ENCODE peak calls at places on chromosomes 4 and X, in ten cellular contexts. One of them, this sample, is unnamed.

GRCh38 chrX:15465896-15466651 is 27.1 kb downstream of the PIR start:
- DNase-seq in stomach: no peak
- DNase-seq in GM20000: no peak
- DNase-seq in nephron progenitor cell: no peak
- DNase-seq in foreskin keratinocyte: no peak
- DNase-seq in RWPE1: no peak
- DNase-seq in HCT116: no peak
- DNase-seq in AG10803: peak
- DNase-seq in heart right ventricle: no peak
- DNase-seq in left ventricle myocardium inferior: no peak
- DNase-seq in this sample: no peak

GRCh38 chrX:46626566-46626965 is 53.0 kb downstream of the CHST7 start:
- DNase-seq in foreskin keratinocyte: no peak
- DNase-seq in left ventricle myocardium inferior: no peak
- DNase-seq in stomach: no peak
- DNase-seq in HCT116: no peak
- DNase-seq in GM20000: no peak
- DNase-seq in RWPE1: no peak
- DNase-seq in nephron progenitor cell: no peak
- DNase-seq in AG10803: no peak
- DNase-seq in heart right ventricle: no peak
- DNase-seq in this sample: no peak

GRCh38 chr4:183444953-183445543 is 612 bp downstream of the CDKN2AIP start:
- DNase-seq in RWPE1: peak
- DNase-seq in stomach: peak
- DNase-seq in GM20000: no peak
- DNase-seq in nephron progenitor cell: no peak
- DNase-seq in AG10803: peak
- DNase-seq in heart right ventricle: peak
- DNase-seq in left ventricle myocardium inferior: peak
- DNase-seq in foreskin keratinocyte: no peak
- DNase-seq in HCT116: no peak
- DNase-seq in this sample: no peak

GRCh38 chr4:184274288-184274951 is 56.7 kb upstream of the ENPP6 start:
- DNase-seq in HCT116: no peak
- DNase-seq in AG10803: peak
- DNase-seq in stomach: no peak
- DNase-seq in foreskin keratinocyte: peak
- DNase-seq in nephron progenitor cell: no peak
- DNase-seq in left ventricle myocardium inferior: no peak
- DNase-seq in GM20000: no peak
- DNase-seq in RWPE1: no peak
- DNase-seq in heart right ventricle: no peak
- DNase-seq in this sample: no peak

GRCh38 chr4:6767341-6767724 is 15.2 kb upstream of the KIAA0232 start:
- DNase-seq in nephron progenitor cell: no peak
- DNase-seq in foreskin keratinocyte: peak
- DNase-seq in GM20000: no peak
- DNase-seq in AG10803: no peak
- DNase-seq in RWPE1: peak
- DNase-seq in HCT116: no peak
- DNase-seq in stomach: no peak
- DNase-seq in left ventricle myocardium inferior: no peak
- DNase-seq in heart right ventricle: no peak
- DNase-seq in this sample: no peak

GRCh38 chr4:151429957-151430548 is 21.1 kb downstream of the FHIP1A start:
- DNase-seq in nephron progenitor cell: no peak
- DNase-seq in HCT116: no peak
- DNase-seq in left ventricle myocardium inferior: no peak
- DNase-seq in GM20000: peak
- DNase-seq in stomach: no peak
- DNase-seq in foreskin keratinocyte: no peak
- DNase-seq in heart right ventricle: no peak
- DNase-seq in RWPE1: no peak
- DNase-seq in AG10803: no peak
- DNase-seq in this sample: no peak

GRCh38 chrX:123590842-123591491 is 141.9 kb downstream of the THOC2 start:
- DNase-seq in GM20000: peak
- DNase-seq in HCT116: no peak
- DNase-seq in AG10803: peak
- DNase-seq in heart right ventricle: no peak
- DNase-seq in stomach: no peak
- DNase-seq in RWPE1: peak
- DNase-seq in left ventricle myocardium inferior: no peak
- DNase-seq in foreskin keratinocyte: peak
- DNase-seq in nephron progenitor cell: no peak
- DNase-seq in this sample: peak

GRCh38 chr4:40241936-40242590 is 45.2 kb downstream of the RHOH start:
- DNase-seq in HCT116: no peak
- DNase-seq in nephron progenitor cell: no peak
- DNase-seq in AG10803: peak
- DNase-seq in RWPE1: no peak
- DNase-seq in foreskin keratinocyte: no peak
- DNase-seq in left ventricle myocardium inferior: no peak
- DNase-seq in heart right ventricle: no peak
- DNase-seq in stomach: no peak
- DNase-seq in GM20000: no peak
- DNase-seq in this sample: no peak

GRCh38 chr4:24655971-24656370 is 71.6 kb upstream of the DHX15 start:
- DNase-seq in left ventricle myocardium inferior: no peak
- DNase-seq in foreskin keratinocyte: no peak
- DNase-seq in HCT116: no peak
- DNase-seq in heart right ventricle: no peak
- DNase-seq in stomach: no peak
- DNase-seq in GM20000: no peak
- DNase-seq in AG10803: no peak
- DNase-seq in nephron progenitor cell: peak
- DNase-seq in RWPE1: no peak
- DNase-seq in this sample: no peak

GRCh38 chr4:78610546-78611214 is 59.1 kb downstream of the ANXA3 start:
- DNase-seq in nephron progenitor cell: no peak
- DNase-seq in heart right ventricle: no peak
- DNase-seq in GM20000: no peak
- DNase-seq in HCT116: no peak
- DNase-seq in left ventricle myocardium inferior: no peak
- DNase-seq in foreskin keratinocyte: no peak
- DNase-seq in stomach: no peak
- DNase-seq in RWPE1: no peak
- DNase-seq in AG10803: peak
- DNase-seq in this sample: no peak

GRCh38 chr4:106996490-106996889 is 39.6 kb downstream of the DKK2 start:
- DNase-seq in HCT116: no peak
- DNase-seq in heart right ventricle: no peak
- DNase-seq in AG10803: no peak
- DNase-seq in left ventricle myocardium inferior: no peak
- DNase-seq in nephron progenitor cell: no peak
- DNase-seq in stomach: no peak
- DNase-seq in foreskin keratinocyte: no peak
- DNase-seq in GM20000: no peak
- DNase-seq in RWPE1: no peak
- DNase-seq in this sample: no peak
- TF ChIP-seq CTCF in HCT116: no peak
- TF ChIP-seq CTCF in heart right ventricle: no peak
- TF ChIP-seq CTCF in AG10803: no peak
- TF ChIP-seq CTCF in left ventricle myocardium inferior: no peak
- TF ChIP-seq CTCF in nephron progenitor cell: no peak
- TF ChIP-seq CTCF in stomach: no peak
- TF ChIP-seq CTCF in foreskin keratinocyte: no peak
- TF ChIP-seq CTCF in GM20000: no peak
- TF ChIP-seq CTCF in RWPE1: no peak
- TF ChIP-seq CTCF in this sample: no peak

GRCh38 chrX:128781506-128781905 is 729.3 kb upstream of the ACTRT1 start:
- DNase-seq in stomach: peak
- DNase-seq in RWPE1: peak
- DNase-seq in AG10803: no peak
- DNase-seq in foreskin keratinocyte: no peak
- DNase-seq in nephron progenitor cell: peak
- DNase-seq in heart right ventricle: peak
- DNase-seq in HCT116: no peak
- DNase-seq in left ventricle myocardium inferior: no peak
- DNase-seq in GM20000: no peak
- DNase-seq in this sample: no peak
- TF ChIP-seq CTCF in stomach: no peak
- TF ChIP-seq CTCF in RWPE1: no peak
- TF ChIP-seq CTCF in AG10803: no peak
- TF ChIP-seq CTCF in foreskin keratinocyte: no peak
- TF ChIP-seq CTCF in nephron progenitor cell: peak
- TF ChIP-seq CTCF in heart right ventricle: no peak
- TF ChIP-seq CTCF in HCT116: no peak
- TF ChIP-seq CTCF in left ventricle myocardium inferior: peak
- TF ChIP-seq CTCF in GM20000: no peak
- TF ChIP-seq CTCF in this sample: peak

GRCh38 chrX:44544036-44544435 is 1.4 kb upstream of the FUNDC1 start:
- DNase-seq in stomach: no peak
- DNase-seq in nephron progenitor cell: no peak
- DNase-seq in foreskin keratinocyte: no peak
- DNase-seq in GM20000: no peak
- DNase-seq in AG10803: no peak
- DNase-seq in left ventricle myocardium inferior: no peak
- DNase-seq in RWPE1: no peak
- DNase-seq in heart right ventricle: no peak
- DNase-seq in HCT116: no peak
- DNase-seq in this sample: no peak

DNA sequence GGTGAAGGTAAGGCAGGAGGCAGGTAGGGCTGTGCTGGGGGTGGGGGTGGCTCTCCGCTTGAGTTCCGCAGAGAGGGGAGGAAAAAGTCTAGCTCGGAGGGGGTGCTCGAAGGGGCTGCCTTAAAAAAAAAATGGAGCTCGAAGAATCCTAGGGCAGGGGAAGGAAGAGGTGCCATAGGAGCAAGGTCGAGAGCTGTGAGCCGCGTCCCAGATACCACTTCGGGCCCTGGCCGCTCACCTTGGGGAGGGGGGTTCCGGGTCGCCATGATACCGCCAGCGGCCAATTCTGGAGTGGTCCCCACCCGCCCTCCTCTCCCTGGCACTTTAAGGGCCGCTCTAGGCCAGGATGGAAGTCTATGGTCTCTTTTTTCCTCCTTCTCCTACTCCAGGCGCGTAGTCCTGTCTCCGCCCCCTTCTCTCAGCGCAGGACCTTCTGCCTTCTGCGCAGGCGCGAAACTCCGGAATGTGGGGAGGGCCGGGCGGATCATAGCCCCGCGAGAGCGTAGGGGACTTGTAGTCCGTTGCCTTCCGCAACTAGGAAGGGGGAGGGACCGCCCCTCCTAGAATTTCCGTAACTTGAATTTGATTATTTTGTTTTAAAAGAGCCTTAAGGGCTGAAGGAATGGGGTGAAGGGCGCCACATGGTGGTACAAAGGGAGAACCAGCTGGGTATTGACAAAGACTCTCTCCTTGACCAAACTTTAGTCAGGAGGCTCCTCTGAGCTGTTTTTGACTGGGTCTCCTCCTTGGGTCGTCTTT is at the start of gene FUNDC1:
- DNase-seq in left ventricle myocardium inferior: peak
- DNase-seq in foreskin keratinocyte: peak
- DNase-seq in RWPE1: peak
- DNase-seq in nephron progenitor cell: peak
- DNase-seq in GM20000: peak
- DNase-seq in heart right ventricle: peak
- DNase-seq in AG10803: peak
- DNase-seq in HCT116: peak
- DNase-seq in stomach: peak
- DNase-seq in this sample: peak
- TF ChIP-seq CTCF in left ventricle myocardium inferior: peak
- TF ChIP-seq CTCF in foreskin keratinocyte: peak
- TF ChIP-seq CTCF in RWPE1: no peak
- TF ChIP-seq CTCF in nephron progenitor cell: peak
- TF ChIP-seq CTCF in GM20000: no peak
- TF ChIP-seq CTCF in heart right ventricle: peak
- TF ChIP-seq CTCF in AG10803: peak
- TF ChIP-seq CTCF in HCT116: peak
- TF ChIP-seq CTCF in stomach: no peak
- TF ChIP-seq CTCF in this sample: peak

GRCh38 chr4:67126115-67126514 is 419.2 kb downstream of the CENPC start:
- DNase-seq in HCT116: no peak
- DNase-seq in nephron progenitor cell: no peak
- DNase-seq in foreskin keratinocyte: no peak
- DNase-seq in stomach: no peak
- DNase-seq in heart right ventricle: no peak
- DNase-seq in AG10803: no peak
- DNase-seq in GM20000: no peak
- DNase-seq in left ventricle myocardium inferior: no peak
- DNase-seq in RWPE1: no peak
- DNase-seq in this sample: no peak

GRCh38 chr4:67122029-67122428 is 423.3 kb downstream of the CENPC start:
- DNase-seq in heart right ventricle: no peak
- DNase-seq in left ventricle myocardium inferior: no peak
- DNase-seq in stomach: no peak
- DNase-seq in foreskin keratinocyte: peak
- DNase-seq in RWPE1: no peak
- DNase-seq in HCT116: no peak
- DNase-seq in GM20000: no peak
- DNase-seq in nephron progenitor cell: no peak
- DNase-seq in AG10803: no peak
- DNase-seq in this sample: no peak
- TF ChIP-seq CTCF in heart right ventricle: no peak
- TF ChIP-seq CTCF in left ventricle myocardium inferior: peak
- TF ChIP-seq CTCF in stomach: no peak
- TF ChIP-seq CTCF in foreskin keratinocyte: peak
- TF ChIP-seq CTCF in RWPE1: peak
- TF ChIP-seq CTCF in HCT116: no peak
- TF ChIP-seq CTCF in GM20000: no peak
- TF ChIP-seq CTCF in nephron progenitor cell: peak
- TF ChIP-seq CTCF in AG10803: no peak
- TF ChIP-seq CTCF in this sample: peak

DNA sequence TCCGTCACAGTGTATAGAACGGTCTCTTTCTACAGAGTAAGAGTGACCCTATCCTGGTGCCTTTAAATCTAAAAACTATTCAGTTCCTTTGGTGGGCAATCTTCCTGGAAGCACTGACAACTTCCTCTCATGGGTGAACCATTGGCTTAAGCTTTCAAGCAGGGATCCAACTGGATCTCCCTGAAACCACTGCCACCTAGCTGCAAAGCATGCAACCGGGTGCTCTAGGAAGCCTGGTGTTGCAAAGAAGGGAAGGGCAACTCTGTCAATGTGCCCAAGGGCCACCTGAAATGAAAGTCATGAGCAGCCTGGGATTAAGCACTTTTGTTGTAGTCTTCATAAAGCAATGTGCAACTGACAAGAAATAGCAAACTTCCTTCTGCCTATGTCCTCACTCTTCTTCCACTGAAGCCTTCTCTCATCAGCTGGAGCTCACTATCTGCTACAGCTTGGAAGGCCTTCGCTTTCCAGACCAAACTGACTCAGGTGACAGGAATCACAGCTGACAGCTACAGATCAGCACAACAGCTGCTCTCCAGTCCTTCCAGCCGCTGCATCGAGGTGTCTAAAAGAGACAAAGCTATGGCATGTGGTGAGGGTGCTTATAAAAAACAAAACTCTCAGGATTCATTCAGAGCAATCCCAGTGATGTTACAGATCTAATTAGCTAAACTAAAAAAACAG is 46.1 kb downstream of the SETD7 start:
- DNase-seq in GM20000: no peak
- DNase-seq in left ventricle myocardium inferior: no peak
- DNase-seq in stomach: peak
- DNase-seq in HCT116: no peak
- DNase-seq in heart right ventricle: peak
- DNase-seq in foreskin keratinocyte: no peak
- DNase-seq in RWPE1: peak
- DNase-seq in AG10803: no peak
- DNase-seq in nephron progenitor cell: no peak
- DNase-seq in this sample: no peak
- TF ChIP-seq CTCF in GM20000: peak
- TF ChIP-seq CTCF in left ventricle myocardium inferior: peak
- TF ChIP-seq CTCF in stomach: no peak
- TF ChIP-seq CTCF in HCT116: peak
- TF ChIP-seq CTCF in heart right ventricle: peak
- TF ChIP-seq CTCF in foreskin keratinocyte: peak
- TF ChIP-seq CTCF in RWPE1: peak
- TF ChIP-seq CTCF in AG10803: peak
- TF ChIP-seq CTCF in nephron progenitor cell: no peak
- TF ChIP-seq CTCF in this sample: peak

GRCh38 chr4:76784237-76784636 is 113.7 kb downstream of the SOWAHB start:
- DNase-seq in nephron progenitor cell: no peak
- DNase-seq in foreskin keratinocyte: no peak
- DNase-seq in heart right ventricle: no peak
- DNase-seq in RWPE1: no peak
- DNase-seq in stomach: no peak
- DNase-seq in GM20000: no peak
- DNase-seq in HCT116: no peak
- DNase-seq in left ventricle myocardium inferior: no peak
- DNase-seq in AG10803: no peak
- DNase-seq in this sample: no peak
- TF ChIP-seq CTCF in nephron progenitor cell: no peak
- TF ChIP-seq CTCF in foreskin keratinocyte: peak
- TF ChIP-seq CTCF in heart right ventricle: no peak
- TF ChIP-seq CTCF in RWPE1: no peak
- TF ChIP-seq CTCF in stomach: no peak
- TF ChIP-seq CTCF in GM20000: no peak
- TF ChIP-seq CTCF in HCT116: peak
- TF ChIP-seq CTCF in left ventricle myocardium inferior: peak
- TF ChIP-seq CTCF in AG10803: no peak
- TF ChIP-seq CTCF in this sample: peak

This sample was measured in retinal pigment epithelial cell.